ENCODE peak calls at places on chromosomes 11 and 22, in five cellular contexts. B is astrocyte of the hippocampus, E is M059J, D is IMR-90, Y is EH. S is an unnamed sample.

GRCh38 chr11:41579546-41579945 is 120.1 kb upstream of the LRRC4C start:
- DNase-seq in D (no peak), E (no peak), B (no peak), Y (no peak), S (no peak)

GRCh38 chr11:3929689-3930088 is 74.2 kb downstream of the STIM1 start:
- DNase-seq in E (no peak), D (no peak), Y (peak; percentile 45), B (no peak), S (no peak)

GRCh38 chr11:35047179-35047578 is 91.8 kb upstream of the CD44 start:
- DNase-seq in D (no peak), Y (no peak), E (no peak), B (no peak), S (no peak)

GRCh38 chr11:1029686-1030085 is 6.8 kb downstream of the MUC6 start:
- DNase-seq in D (no peak), B (no peak), Y (no peak), E (no peak), S (no peak)

GRCh38 chr11:115154355-115154736 is 349.9 kb downstream of the CADM1 start:
- DNase-seq in B (no peak), E (no peak), D (no peak), Y (no peak), S (no peak)

GRCh38 chr11:77441409-77441808 is 32.5 kb downstream of the PAK1 start:
- DNase-seq in B (no peak), D (no peak), Y (no peak), E (no peak), S (no peak)

GRCh38 chr11:33160147-33160546 is 1.1 kb downstream of the CSTF3 start:
- DNase-seq in B (peak; percentile 58), Y (peak; percentile 52), E (peak; percentile 71), D (peak; percentile 62), S (no peak)

GRCh38 chr22:50323900-50324299 is 2.9 kb downstream of the DENND6B start:
- DNase-seq in D (no peak), Y (no peak), E (no peak), B (no peak), S (no peak)

GRCh38 chr11:129388824-129389223 is 13.2 kb downstream of the BARX2 start:
- DNase-seq in E (no peak), D (no peak), Y (no peak), B (no peak), S (no peak)

S was measured in LoVo.